ENCODE peak calls at places on chromosomes 4 and X, in seven cellular contexts. J is suprapubic skin; S is GM23248; A is fibroblast of mammary gland; F is stimulated activated CD8-positive, alpha-beta memory T cell treated with anti-CD3 and anti-CD28 coated beads, Interleukin-4, amount 100 ng/mL, for 24 hours; V is NCI-H1092; L is activated CD4-positive, alpha-beta T cell treated with anti-CD3 and anti-CD28 coated beads, Interleukin-2, amount 10 ng/mL, durations not matched to agents 7 days and 5 days. H is an unnamed sample.

GRCh38 chrX:10615931-10616780 is 4.2 kb downstream of the MID1 start:
- DNase-seq in V (peak), J (no peak), L (no peak), A (peak), F (no peak), S (peak), H (peak)

GRCh38 chr4:55884093-55884850 is 30.8 kb downstream of the EXOC1 start:
- DNase-seq in A (no peak), S (no peak), V (no peak), J (no peak), F (no peak), L (no peak), H (no peak)

GRCh38 chr4:10006236-10006603 is 15.1 kb downstream of the SLC2A9 start:
- DNase-seq in F (no peak), V (no peak), S (peak), J (no peak), A (peak), L (no peak), H (peak)

GRCh38 chr4:153010137-153010536 is 74.0 kb downstream of the FHDC1 start:
- DNase-seq in V (no peak), S (no peak), L (no peak), J (no peak), F (no peak), A (no peak), H (no peak)

GRCh38 chrX:46204721-46205422 is 340.3 kb downstream of the ZNF674 start:
- DNase-seq in A (no peak), F (no peak), V (no peak), L (no peak), S (no peak), J (no peak), H (no peak)

GRCh38 chr4:36841583-36842326 is 402.8 kb upstream of the NWD2 start:
- DNase-seq in F (no peak), L (no peak), S (no peak), A (no peak), V (no peak), J (no peak), H (no peak)

GRCh38 chr4:21780158-21780557 is 168.4 kb downstream of the KCNIP4 start:
- DNase-seq in F (no peak), L (no peak), J (no peak), A (peak), V (no peak), S (peak), H (peak)

GRCh38 chrX:35251229-35251628 is 308.6 kb downstream of the FAM47B start:
- DNase-seq in V (no peak), L (no peak), J (no peak), A (no peak), F (no peak), S (no peak), H (no peak)

GRCh38 chr4:3127129-3127528 is 52.6 kb downstream of the HTT start:
- DNase-seq in L (no peak), V (no peak), A (no peak), S (no peak), J (no peak), F (no peak), H (no peak)

GRCh38 chr4:7699040-7699439 is 240.6 kb downstream of the AFAP1 start:
- DNase-seq in F (no peak), L (no peak), V (no peak), J (no peak), S (peak), A (peak), H (no peak)

GRCh38 chrX:143669395-143669794 is 33.5 kb upstream of the SLITRK4 start:
- DNase-seq in V (peak), F (no peak), L (no peak), J (no peak), S (peak), A (peak), H (no peak)

GRCh38 chrX:30597258-30598012 is 19.9 kb upstream of the TASL start:
- DNase-seq in F (no peak), A (no peak), J (no peak), S (no peak), L (no peak), V (no peak), H (no peak)

GRCh38 chr4:121278811-121279368 is 101.9 kb downstream of the QRFPR start:
- DNase-seq in S (peak), F (no peak), V (no peak), L (no peak), J (no peak), A (no peak), H (no peak)

GRCh38 chr4:141802324-141802723 is 165.9 kb downstream of the IL15 start:
- DNase-seq in A (peak), F (no peak), J (no peak), L (no peak), V (no peak), S (peak), H (no peak)

GRCh38 chr4:12584116-12584875 is 899.8 kb downstream of the RAB28 start:
- DNase-seq in A (no peak), L (no peak), F (no peak), J (no peak), V (no peak), S (no peak), H (no peak)

GRCh38 chr4:85929926-85930325 is 429.9 kb downstream of the MAPK10 start:
- DNase-seq in J (no peak), A (no peak), V (peak), S (peak), L (peak), F (no peak), H (peak)

GRCh38 chr4:154329939-154330338 is 161.7 kb downstream of the DCHS2 start:
- DNase-seq in A (peak), F (no peak), S (peak), V (no peak), J (no peak), L (no peak), H (no peak)

GRCh38 chrX:39877919-39878318 is 219.8 kb downstream of the BCOR start:
- DNase-seq in L (no peak), S (no peak), J (no peak), V (no peak), A (no peak), F (no peak), H (no peak)

GRCh38 chrX:20361081-20361889 is 94.6 kb upstream of the RPS6KA3 start:
- DNase-seq in F (no peak), J (no peak), A (peak), S (peak), L (no peak), V (no peak), H (no peak)

GRCh38 chr4:24477919-24478318 is 106.4 kb downstream of the DHX15 start:
- DNase-seq in A (peak), V (no peak), S (peak), F (no peak), J (no peak), L (no peak), H (peak)

GRCh38 chrX:71251456-71251973 is 2.4 kb downstream of the ZMYM3 start:
- DNase-seq in J (no peak), A (no peak), V (no peak), S (no peak), L (peak), F (peak), H (no peak)

GRCh38 chrX:125203737-125204578 is 115.7 kb upstream of the TEX13C start:
- DNase-seq in V (no peak), L (peak), A (no peak), F (no peak), J (peak), S (peak), H (no peak)

GRCh38 chr4:110632506-110633357 is 9.9 kb upstream of the PITX2 start:
- DNase-seq in A (no peak), J (no peak), S (no peak), L (no peak), F (no peak), V (no peak), H (no peak)

GRCh38 chr4:97370581-97370980 is 772.7 kb downstream of the STPG2 start:
- DNase-seq in L (no peak), F (no peak), S (no peak), V (no peak), A (peak), J (no peak), H (no peak)

GRCh38 chr4:130077275-130077674 is 981.3 kb downstream of the C4orf33 start:
- DNase-seq in V (no peak), J (no peak), F (no peak), L (no peak), A (no peak), S (no peak), H (no peak)

GRCh38 chr4:139419388-139419914 is 34.5 kb upstream of the RAB33B start:
- DNase-seq in L (peak), V (no peak), F (no peak), J (no peak), A (peak), S (peak), H (peak)

GRCh38 chr4:25068386-25068785 is 37.6 kb upstream of the LGI2 start:
- DNase-seq in A (no peak), J (no peak), V (no peak), S (no peak), L (no peak), F (no peak), H (no peak)

GRCh38 chr4:128355301-128355700 is 67.7 kb upstream of the PGRMC2 start:
- DNase-seq in L (no peak), S (peak), A (no peak), V (no peak), F (no peak), J (no peak), H (peak)

GRCh38 chrX:41518841-41519220 is 71.7 kb downstream of the NYX start:
- DNase-seq in A (peak), J (no peak), L (no peak), V (no peak), F (no peak), S (no peak), H (no peak)

GRCh38 chrX:29687687-29688086 is 527.7 kb upstream of the MAGEB2 start:
- DNase-seq in A (peak), F (no peak), S (peak), V (no peak), L (no peak), J (no peak), H (peak)

GRCh38 chr4:121252224-121252806 is 88.2 kb upstream of the TNIP3 start:
- DNase-seq in S (peak), A (peak), F (peak), V (peak), J (no peak), L (peak), H (peak)

GRCh38 chr4:11105715-11106114 is 323.0 kb downstream of the HS3ST1 start:
- DNase-seq in S (no peak), V (no peak), F (no peak), L (no peak), A (no peak), J (no peak), H (no peak)

GRCh38 chr4:6625256-6625655 is 15.2 kb upstream of the MRFAP1 start:
- DNase-seq in V (no peak), L (no peak), S (no peak), A (no peak), F (no peak), J (no peak), H (no peak)

GRCh38 chr4:6372649-6373525 is 99.5 kb downstream of the PPP2R2C start:
- DNase-seq in F (no peak), S (peak), A (peak), J (no peak), V (no peak), L (peak), H (peak)

GRCh38 chrX:16188687-16189086 is 21.4 kb downstream of the MAGEB17 start:
- DNase-seq in J (no peak), L (no peak), V (peak), A (peak), F (no peak), S (peak), H (peak)

GRCh38 chrX:121831601-121832000 is 784.2 kb downstream of the GLUD2 start:
- DNase-seq in L (no peak), J (no peak), V (no peak), S (peak), A (peak), F (no peak), H (no peak)

GRCh38 chrX:36642052-36642451 is 366.1 kb upstream of the FAM47C start:
- DNase-seq in V (no peak), J (no peak), F (no peak), A (no peak), S (no peak), L (no peak), H (no peak)

GRCh38 chrX:153488231-153488914 is 6.4 kb upstream of the BGN start:
- DNase-seq in F (no peak), S (peak), J (no peak), L (no peak), A (no peak), V (no peak), H (peak)

GRCh38 chrX:44785652-44786051 is 58.2 kb upstream of the DUSP21 start:
- DNase-seq in J (no peak), F (no peak), A (peak), S (peak), L (no peak), V (no peak), H (no peak)